ENCODE peak calls at places on chromosomes 16 and 17, in four cellular contexts. W is GM18507, P is foreskin keratinocyte, V is HS-5. J is an unnamed sample.

GRCh38 chr16:21638573-21638975 is 13.8 kb downstream of the IGSF6 start:
- DNase-seq in V (peak), P (peak), W (no peak), J (no peak)

GRCh38 chr17:7897773-7898172 is 9.2 kb downstream of the CHD3 start:
- DNase-seq in V (no peak), P (no peak), W (no peak), J (no peak)

GRCh38 chr17:48998557-48999440 is 1.6 kb downstream of the IGF2BP1 start:
- DNase-seq in W (no peak), P (no peak), V (no peak), J (no peak)

GRCh38 chr16:3752984-3753383 is 35.7 kb upstream of the TRAP1 start:
- DNase-seq in W (no peak), V (no peak), P (no peak), J (no peak)

GRCh38 chr17:17093764-17094163 is 51.5 kb downstream of the MPRIP start:
- DNase-seq in W (no peak), P (no peak), V (no peak), J (no peak)

GRCh38 chr17:83135692-83136091 is 56.3 kb downstream of the METRNL start:
- DNase-seq in W (no peak), V (no peak), P (no peak), J (no peak)

GRCh38 chr17:18996458-18996857 is 8.1 kb downstream of the FAM83G start:
- DNase-seq in W (no peak), V (no peak), P (no peak), J (no peak)

GRCh38 chr17:50328926-50329325 is 17.0 kb upstream of the XYLT2 start:
- DNase-seq in V (no peak), P (no peak), W (no peak), J (no peak)

GRCh38 chr17:29019475-29020181 is 13.8 kb upstream of the SEZ6 start:
- DNase-seq in P (no peak), W (no peak), V (no peak), J (no peak)

GRCh38 chr17:61366715-61367413 is 32.8 kb upstream of the TBX2 start:
- DNase-seq in W (no peak), P (no peak), V (no peak), J (no peak)